ENCODE peak calls at places on chromosomes 13 and 19, in ten cellular contexts. D is mesendoderm, Z is esophagus squamous epithelium, M is fibroblast of lung, E is right cardiac atrium, J is H9, I is heart left ventricle, V is cardiac muscle cell, H is uterus, F is stomach. Y is an unnamed sample. For H3K4me1, the result is how much of the 10 kb centered on the place peaks cover.

GRCh38 chr19:10764340-10764894 is 46.5 kb downstream of the DNM2 start:
- DNase-seq in D (no peak), Z (no peak), M (no peak), E (peak), J (no peak), I (no peak), V (no peak), H (no peak), F (peak), Y (peak)

GRCh38 chr13:110879482-110879881 is 35.4 kb downstream of the ANKRD10 start:
- DNase-seq in D (no peak), Z (no peak), M (no peak), E (no peak), J (no peak), I (no peak), V (no peak), H (no peak), F (no peak), Y (no peak)

GRCh38 chr19:41223431-41224234 is 4.6 kb downstream of the AXL start:
- DNase-seq in D (peak), Z (no peak), M (peak), E (peak), J (peak), I (no peak), V (peak), H (no peak), F (no peak), Y (no peak)

GRCh38 chr13:75050419-75051066 is 431.4 kb downstream of the TBC1D4 start:
- DNase-seq in D (peak), Z (no peak), M (peak), E (no peak), J (no peak), I (no peak), V (peak), H (no peak), F (no peak), Y (no peak)

GRCh38 chr19:13143135-13143534 is 7.0 kb downstream of the STX10 start:
- DNase-seq in D (no peak), Z (no peak), M (peak), E (no peak), J (no peak), I (no peak), V (peak), H (no peak), F (no peak), Y (no peak)

GRCh38 chr13:34037636-34038325 is 219.8 kb downstream of the RFC3 start:
- DNase-seq in D (peak), Z (no peak), M (peak), E (no peak), J (no peak), I (no peak), V (no peak), H (no peak), F (no peak), Y (no peak)

GRCh38 chr13:98155475-98156111 is 12.7 kb downstream of the FARP1 start:
- DNase-seq in D (no peak), Z (no peak), M (peak), E (no peak), J (no peak), I (no peak), V (peak), H (no peak), F (no peak), Y (no peak)

GRCh38 chr13:30872685-30873443 is 33.2 kb upstream of the MEDAG start:
- DNase-seq in D (peak), Z (no peak), M (peak), E (peak), J (peak), I (no peak), V (peak), H (peak), F (no peak), Y (no peak)

GRCh38 chr13:98664047-98664446 is 87.1 kb upstream of the STK24 start:
- DNase-seq in D (peak), Z (no peak), M (peak), E (no peak), J (no peak), I (no peak), V (peak), H (no peak), F (no peak), Y (peak)

GRCh38 chr13:110445183-110445582 is 116.3 kb downstream of the RAB20 start:
- DNase-seq in D (no peak), Z (no peak), M (peak), E (no peak), J (no peak), I (no peak), V (peak), H (no peak), F (no peak), Y (no peak)

GRCh38 chr19:43526884-43527859 is at the start of gene ETHE1:
- DNase-seq in D (peak), Z (no peak), M (peak), E (peak), J (peak), I (peak), V (peak), H (peak), F (peak), Y (peak)

GRCh38 chr13:92991687-92992086 is 234.9 kb upstream of the GPC6 start:
- DNase-seq in D (no peak), Z (no peak), M (peak), E (no peak), J (no peak), I (no peak), V (peak), H (no peak), F (no peak), Y (no peak)

GRCh38 chr13:81771948-81772347 is 1431.0 kb upstream of the SPRY2 start:
- DNase-seq in D (peak), Z (no peak), M (no peak), E (no peak), J (no peak), I (no peak), V (no peak), H (no peak), F (no peak), Y (no peak)

GRCh38 chr13:114043421-114044053 is 69.7 kb upstream of the C13orf46 start:
- DNase-seq in D (peak), Z (peak), M (peak), E (peak), J (peak), I (peak), V (peak), H (peak), F (peak), Y (no peak)

GRCh38 chr19:1307320-1307719 is 21.6 kb downstream of the EFNA2 start:
- DNase-seq in D (no peak), Z (no peak), M (no peak), E (no peak), J (no peak), I (no peak), V (no peak), H (no peak), F (no peak), Y (peak)

GRCh38 chr13:81929988-81930387 is 1589.1 kb upstream of the SPRY2 start:
- DNase-seq in D (peak), Z (no peak), M (peak), E (no peak), J (peak), I (no peak), V (peak), H (no peak), F (no peak), Y (no peak)

GRCh38 chr13:95800455-95800854 is 123.5 kb downstream of the DNAJC3 start:
- DNase-seq in D (no peak), Z (no peak), M (no peak), E (no peak), J (no peak), I (no peak), V (no peak), H (no peak), F (no peak), Y (no peak)

GRCh38 chr13:38662362-38662761 is 24.5 kb upstream of the FREM2 start:
- DNase-seq in D (no peak), Z (no peak), M (peak), E (no peak), J (no peak), I (no peak), V (peak), H (no peak), F (no peak), Y (no peak)

GRCh38 chr13:109481046-109481445 is 305.3 kb downstream of the IRS2 start:
- DNase-seq in D (no peak), Z (no peak), M (peak), E (no peak), J (no peak), I (no peak), V (peak), H (no peak), F (no peak), Y (no peak)

GRCh38 chr19:43624933-43625332 is 5.5 kb upstream of the ZNF428 start:
- DNase-seq in D (peak), Z (peak), M (no peak), E (peak), J (peak), I (no peak), V (peak), H (no peak), F (peak), Y (peak)

GRCh38 chr13:26941345-26942174 is 181.0 kb upstream of the GPR12 start:
- DNase-seq in D (no peak), Z (no peak), M (peak), E (no peak), J (no peak), I (no peak), V (peak), H (no peak), F (no peak), Y (no peak)

GRCh38 chr19:50534478-50534877 is 20.8 kb upstream of the ASPDH start:
- DNase-seq in D (no peak), Z (no peak), M (no peak), E (no peak), J (no peak), I (no peak), V (no peak), H (no peak), F (no peak), Y (no peak)

GRCh38 chr13:90800082-90800746 is 547.3 kb upstream of the MIR17HG start:
- DNase-seq in D (no peak), Z (no peak), M (no peak), E (peak), J (no peak), I (peak), V (peak), H (no peak), F (no peak), Y (peak)

GRCh38 chr19:35444735-35445134 is 3.3 kb upstream of the FFAR2 start:
- DNase-seq in D (no peak), Z (no peak), M (no peak), E (no peak), J (no peak), I (no peak), V (no peak), H (no peak), F (no peak), Y (no peak)
- H3K4me1 ChIP-seq in D (under half), Z (under half), M (under half), E (under half), J (under half), I (under half), V (under half), H (under half), F (under half), Y (under half)

GRCh38 chr19:47628058-47628771 is 19.3 kb downstream of the BICRA start:
- DNase-seq in D (no peak), Z (no peak), M (no peak), E (no peak), J (no peak), I (no peak), V (no peak), H (no peak), F (no peak), Y (no peak)

GRCh38 chr19:47623151-47623920 is 14.4 kb downstream of the BICRA start:
- DNase-seq in D (no peak), Z (no peak), M (no peak), E (no peak), J (no peak), I (peak), V (no peak), H (no peak), F (no peak), Y (no peak)

GRCh38 chr19:47623921-47624391 is 15.0 kb downstream of the BICRA start:
- DNase-seq in D (peak), Z (no peak), M (no peak), E (no peak), J (no peak), I (no peak), V (no peak), H (no peak), F (no peak), Y (no peak)

GRCh38 chr19:47625650-47626049 is 16.7 kb downstream of the BICRA start:
- DNase-seq in D (no peak), Z (no peak), M (no peak), E (no peak), J (no peak), I (no peak), V (no peak), H (no peak), F (no peak), Y (no peak)

DNA sequence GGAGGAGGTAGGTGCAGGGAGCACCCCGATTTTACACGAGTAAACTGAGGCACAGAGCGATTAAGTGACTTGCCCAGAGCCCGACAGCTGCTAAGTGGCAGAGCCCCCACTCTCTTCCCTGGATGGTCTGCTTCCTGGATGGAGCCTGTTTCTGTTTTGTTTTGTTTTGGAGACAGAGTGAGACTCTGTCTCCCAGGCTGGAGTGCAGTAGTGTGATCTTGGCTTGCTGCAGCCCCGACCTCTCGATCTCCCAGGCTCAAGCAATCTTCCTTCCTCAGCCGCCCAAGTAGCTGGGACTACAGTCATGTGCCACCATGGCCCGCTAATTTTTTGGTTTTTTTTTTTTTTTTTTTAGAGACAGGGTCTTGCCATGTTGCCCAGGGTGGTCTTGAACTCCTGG is 17.3 kb downstream of the BICRA start:
- DNase-seq in D (no peak), Z (no peak), M (no peak), E (peak), J (no peak), I (no peak), V (no peak), H (no peak), F (no peak), Y (no peak)
- H3K27ac ChIP-seq in D (no peak), Z (peak), M (peak), E (peak), J (no peak), I (peak), V (no peak), H (peak), F (no peak), Y (peak)

GRCh38 chr13:29801737-29802305 is 48.6 kb downstream of the UBL3 start:
- DNase-seq in D (peak), Z (no peak), M (no peak), E (no peak), J (no peak), I (no peak), V (peak), H (no peak), F (no peak), Y (no peak)
- H3K4me1 ChIP-seq in D (under half), Z (under half), M (under half), E (under half), J (under half), I (under half), V (under half), H (under half), F (under half), Y (under half)

GRCh38 chr13:79225487-79226232 is 180.4 kb downstream of the RBM26 start:
- DNase-seq in D (peak), Z (no peak), M (no peak), E (no peak), J (no peak), I (no peak), V (no peak), H (no peak), F (no peak), Y (no peak)
- H3K27ac ChIP-seq in D (no peak), Z (no peak), M (no peak), E (no peak), J (no peak), I (no peak), V (no peak), H (no peak), F (no peak), Y (no peak)

DNA sequence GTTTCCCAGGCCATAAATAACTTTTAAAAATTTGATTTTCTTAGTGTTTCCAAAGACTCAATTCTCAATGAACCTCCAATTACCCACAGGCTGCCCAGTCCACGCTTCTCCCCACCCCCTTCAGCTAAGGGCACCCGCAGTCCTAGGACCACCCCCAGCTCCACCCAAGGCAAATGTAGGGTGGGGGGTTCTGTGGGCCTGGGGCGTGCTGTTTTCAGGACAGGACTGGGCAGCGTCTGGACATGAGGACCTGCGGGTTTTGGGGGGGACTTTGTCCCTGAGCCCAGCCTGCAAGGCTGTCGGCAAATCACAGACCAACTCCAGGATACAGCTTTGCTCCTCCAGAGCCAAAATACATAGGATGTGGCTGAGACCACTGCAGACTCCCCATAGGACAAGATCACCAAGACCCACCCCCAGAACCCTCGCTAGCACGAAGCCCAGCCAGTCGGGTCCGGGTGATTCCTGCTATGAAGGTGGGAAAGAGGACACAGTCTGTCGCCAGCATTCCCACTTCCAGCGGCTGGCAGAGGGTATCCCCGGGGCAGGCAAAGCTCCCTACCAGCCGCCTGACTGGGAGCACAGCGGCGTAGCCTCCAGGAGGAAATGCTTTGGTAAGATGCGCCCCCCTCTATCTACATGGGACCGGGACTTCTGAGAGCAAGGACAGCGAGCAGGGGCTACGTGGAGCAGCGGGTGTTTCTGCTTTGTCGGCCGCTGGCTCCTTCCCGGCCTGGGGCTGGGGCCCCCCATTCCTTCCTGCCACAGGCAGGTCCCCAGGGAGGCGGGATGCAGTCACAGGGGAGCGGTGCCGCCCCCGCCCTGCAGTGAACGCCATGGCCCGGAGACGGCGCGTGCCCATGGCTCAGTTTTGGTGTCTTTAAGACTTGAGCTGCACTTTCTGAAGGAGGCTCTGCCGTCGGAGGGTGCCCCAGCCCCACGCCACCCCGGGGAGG is 1.6 kb upstream of the TIMM13 start:
- DNase-seq in D (peak), Z (no peak), M (no peak), E (peak), J (peak), I (no peak), V (no peak), H (no peak), F (no peak), Y (no peak)
- H3K4me1 ChIP-seq in D (under half), Z (under half), M (under half), E (under half), J (under half), I (under half), V (under half), H (under half), F (under half), Y (under half)

GRCh38 chr19:58513213-58513693 is 1.5 kb upstream of the SLC27A5 start:
- DNase-seq in D (no peak), Z (no peak), M (no peak), E (no peak), J (no peak), I (no peak), V (no peak), H (no peak), F (no peak), Y (no peak)
- H3K27ac ChIP-seq in D (no peak), Z (peak), M (no peak), E (no peak), J (no peak), I (peak), V (peak), H (peak), F (no peak), Y (peak)

GRCh38 chr19:44908074-44908835 is 2.7 kb downstream of the APOE start:
- DNase-seq in D (no peak), Z (no peak), M (no peak), E (no peak), J (no peak), I (no peak), V (no peak), H (no peak), F (no peak), Y (no peak)
- H3K4me1 ChIP-seq in D (under half), Z (half or more), M (under half), E (under half), J (under half), I (under half), V (under half), H (under half), F (under half), Y (under half)

Y was measured in right lobe of liver.